ENCODE peak calls at places on chromosomes 16 and 17, in six cellular contexts. V is NAMALWA; N is Daoy; Z is NCI-H1105 treated with DMSO at 0.1 percent for 48 hours; Y is activated naive CD8-positive, alpha-beta T cell treated with anti-CD3 and anti-CD28 coated beads, Interleukin-2, amount 50 U/mL, for 24 hours; E is lower lobe of right lung. L is an unnamed sample.

GRCh38 chr16:5412721-5413120 is 315.1 kb upstream of the EEF2KMT start:
- DNase-seq in Y (no peak), N (no peak), E (no peak), V (no peak), Z (no peak), L (no peak)

GRCh38 chr17:77178050-77178449 is 37.3 kb downstream of the SEC14L1 start:
- DNase-seq in V (no peak), N (no peak), Z (no peak), Y (no peak), E (no peak), L (no peak)

GRCh38 chr17:81667754-81668153 is 1.2 kb downstream of the CCDC137 start:
- DNase-seq in Y (peak), E (no peak), N (peak), V (peak), Z (no peak), L (peak)

GRCh38 chr16:28496844-28497243 is 2.4 kb downstream of the APOBR start:
- DNase-seq in V (no peak), N (no peak), E (no peak), Y (no peak), Z (no peak), L (no peak)

GRCh38 chr17:56506349-56506748 is 87.2 kb upstream of the NOG start:
- DNase-seq in Y (no peak), N (no peak), Z (no peak), V (no peak), E (no peak), L (no peak)

GRCh38 chr16:30628628-30629342 is 18.6 kb upstream of the ZNF689 start:
- DNase-seq in Y (peak), Z (peak), E (peak), V (peak), N (peak), L (peak)

GRCh38 chr16:54484700-54485099 is 198.1 kb upstream of the IRX3 start:
- DNase-seq in Z (no peak), N (no peak), E (no peak), Y (no peak), V (no peak), L (no peak)

GRCh38 chr17:10754109-10754508 is 24.3 kb upstream of the TMEM220 start:
- DNase-seq in Z (no peak), N (peak), Y (peak), E (no peak), V (peak), L (peak)

GRCh38 chr17:64173646-64174045 is 43.7 kb upstream of the ERN1 start:
- DNase-seq in N (no peak), Z (no peak), V (no peak), E (no peak), Y (no peak), L (no peak)

GRCh38 chr17:50072130-50072529 is 16.2 kb downstream of the ITGA3 start:
- DNase-seq in V (peak), Y (no peak), Z (no peak), E (no peak), N (no peak), L (no peak)

GRCh38 chr17:17710728-17711541 is 29.7 kb downstream of the RAI1 start:
- DNase-seq in Z (no peak), E (peak), Y (no peak), V (no peak), N (peak), L (peak)

GRCh38 chr17:68457539-68458259 is 403 bp upstream of the WIPI1 start:
- DNase-seq in V (peak), E (peak), Y (peak), N (peak), Z (peak), L (peak)

GRCh38 chr16:3690991-3691720 is 26.2 kb downstream of the TRAP1 start:
- DNase-seq in Y (no peak), N (no peak), V (no peak), E (no peak), Z (no peak), L (peak)

GRCh38 chr17:74601944-74602572 is 10.0 kb upstream of the CD300LD start:
- DNase-seq in V (peak), Z (no peak), N (peak), E (no peak), Y (peak), L (peak)

GRCh38 chr17:58703137-58703846 is 10.9 kb downstream of the RAD51C start:
- DNase-seq in N (peak), Y (no peak), Z (no peak), E (no peak), V (no peak), L (peak)

GRCh38 chr17:8469964-8470363 is 34.3 kb downstream of the NDEL1 start:
- DNase-seq in Z (peak), E (no peak), V (no peak), Y (no peak), N (no peak), L (no peak)

L was measured in fibroblast of villous mesenchyme.